ENCODE peak calls at places on chromosomes 16 and 17, in seven cellular contexts. One of them, this sample, is unnamed.
A peak's percentile ranks its signal among the peaks of the same experiment; 100 is the strongest.

GRCh38 chr17:6574689-6575595 is 18.6 kb upstream of the PITPNM3 start:
- DNase-seq in A172: no peak
- DNase-seq in T-cell: no peak
- DNase-seq in foreskin fibroblast: peak; percentile 86
- DNase-seq in NCI-H187: no peak
- DNase-seq in NCI-H460: no peak
- DNase-seq in iPS-NIHi11: peak; percentile 40
- DNase-seq in this sample: no peak

GRCh38 chr16:20084624-20085226 is 11.0 kb upstream of the GPR139 start:
- DNase-seq in A172: peak; percentile 14
- DNase-seq in T-cell: no peak
- DNase-seq in foreskin fibroblast: no peak
- DNase-seq in NCI-H187: no peak
- DNase-seq in NCI-H460: peak; percentile 2
- DNase-seq in iPS-NIHi11: no peak
- DNase-seq in this sample: no peak

GRCh38 chr16:1121601-1122000 is 25.6 kb upstream of the C1QTNF8 start:
- DNase-seq in A172: no peak
- DNase-seq in T-cell: no peak
- DNase-seq in foreskin fibroblast: no peak
- DNase-seq in NCI-H187: no peak
- DNase-seq in NCI-H460: no peak
- DNase-seq in iPS-NIHi11: no peak
- DNase-seq in this sample: no peak

GRCh38 chr17:73594025-73594424 is 50.2 kb downstream of the SDK2 start:
- DNase-seq in A172: no peak
- DNase-seq in T-cell: no peak
- DNase-seq in foreskin fibroblast: no peak
- DNase-seq in NCI-H187: no peak
- DNase-seq in NCI-H460: no peak
- DNase-seq in iPS-NIHi11: peak; percentile 59
- DNase-seq in this sample: no peak

GRCh38 chr16:27745348-27745747 is 195.4 kb downstream of the KATNIP start:
- DNase-seq in A172: peak; percentile 72
- DNase-seq in T-cell: no peak
- DNase-seq in foreskin fibroblast: no peak
- DNase-seq in NCI-H187: no peak
- DNase-seq in NCI-H460: no peak
- DNase-seq in iPS-NIHi11: no peak
- DNase-seq in this sample: no peak

GRCh38 chr17:50381920-50382319 is 8.9 kb downstream of the EME1 start:
- DNase-seq in A172: no peak
- DNase-seq in T-cell: no peak
- DNase-seq in foreskin fibroblast: no peak
- DNase-seq in NCI-H187: no peak
- DNase-seq in NCI-H460: no peak
- DNase-seq in iPS-NIHi11: no peak
- DNase-seq in this sample: no peak

GRCh38 chr17:28033972-28034714 is 8.3 kb upstream of the NLK start:
- DNase-seq in A172: peak; percentile 95
- DNase-seq in T-cell: no peak
- DNase-seq in foreskin fibroblast: peak; percentile 81
- DNase-seq in NCI-H187: no peak
- DNase-seq in NCI-H460: peak; percentile 23
- DNase-seq in iPS-NIHi11: no peak
- DNase-seq in this sample: no peak

GRCh38 chr16:52466998-52467397 is 79.9 kb downstream of the TOX3 start:
- DNase-seq in A172: no peak
- DNase-seq in T-cell: no peak
- DNase-seq in foreskin fibroblast: no peak
- DNase-seq in NCI-H187: no peak
- DNase-seq in NCI-H460: no peak
- DNase-seq in iPS-NIHi11: no peak
- DNase-seq in this sample: no peak

GRCh38 chr17:80385046-80385445 is 29.9 kb upstream of the ENDOV start:
- DNase-seq in A172: no peak
- DNase-seq in T-cell: no peak
- DNase-seq in foreskin fibroblast: no peak
- DNase-seq in NCI-H187: no peak
- DNase-seq in NCI-H460: no peak
- DNase-seq in iPS-NIHi11: no peak
- DNase-seq in this sample: peak; percentile 32

GRCh38 chr16:49593423-49594040 is 219.9 kb downstream of the C16orf78 start:
- DNase-seq in A172: no peak
- DNase-seq in T-cell: no peak
- DNase-seq in foreskin fibroblast: no peak
- DNase-seq in NCI-H187: no peak
- DNase-seq in NCI-H460: no peak
- DNase-seq in iPS-NIHi11: no peak
- DNase-seq in this sample: no peak

GRCh38 chr17:76444518-76445311 is 8.2 kb downstream of the UBE2O start:
- DNase-seq in A172: no peak
- DNase-seq in T-cell: no peak
- DNase-seq in foreskin fibroblast: no peak
- DNase-seq in NCI-H187: no peak
- DNase-seq in NCI-H460: no peak
- DNase-seq in iPS-NIHi11: no peak
- DNase-seq in this sample: no peak

GRCh38 chr17:40540448-40540847 is 24.8 kb downstream of the CCR7 start:
- DNase-seq in A172: no peak
- DNase-seq in T-cell: no peak
- DNase-seq in foreskin fibroblast: no peak
- DNase-seq in NCI-H187: no peak
- DNase-seq in NCI-H460: no peak
- DNase-seq in iPS-NIHi11: no peak
- DNase-seq in this sample: no peak

GRCh38 chr16:86568677-86569623 is 2.3 kb downstream of the FOXC2 start:
- DNase-seq in A172: no peak
- DNase-seq in T-cell: no peak
- DNase-seq in foreskin fibroblast: no peak
- DNase-seq in NCI-H187: no peak
- DNase-seq in NCI-H460: no peak
- DNase-seq in iPS-NIHi11: no peak
- DNase-seq in this sample: no peak

GRCh38 chr17:56690441-56691291 is 97.2 kb downstream of the NOG start:
- DNase-seq in A172: no peak
- DNase-seq in T-cell: no peak
- DNase-seq in foreskin fibroblast: no peak
- DNase-seq in NCI-H187: no peak
- DNase-seq in NCI-H460: no peak
- DNase-seq in iPS-NIHi11: no peak
- DNase-seq in this sample: no peak

GRCh38 chr17:74357466-74357809 is 4.2 kb downstream of the BTBD17 start:
- DNase-seq in A172: no peak
- DNase-seq in T-cell: no peak
- DNase-seq in foreskin fibroblast: no peak
- DNase-seq in NCI-H187: no peak
- DNase-seq in NCI-H460: no peak
- DNase-seq in iPS-NIHi11: no peak
- DNase-seq in this sample: no peak

GRCh38 chr17:292016-292415 is 60.6 kb downstream of the RPH3AL start:
- DNase-seq in A172: no peak
- DNase-seq in T-cell: no peak
- DNase-seq in foreskin fibroblast: no peak
- DNase-seq in NCI-H187: no peak
- DNase-seq in NCI-H460: no peak
- DNase-seq in iPS-NIHi11: no peak
- DNase-seq in this sample: no peak

GRCh38 chr17:17493249-17493985 is 2.8 kb downstream of the RASD1 start:
- DNase-seq in A172: no peak
- DNase-seq in T-cell: no peak
- DNase-seq in foreskin fibroblast: no peak
- DNase-seq in NCI-H187: no peak
- DNase-seq in NCI-H460: no peak
- DNase-seq in iPS-NIHi11: no peak
- DNase-seq in this sample: no peak

GRCh38 chr17:76772842-76773521 is 35.1 kb downstream of the MFSD11 start:
- DNase-seq in A172: peak; percentile 100
- DNase-seq in T-cell: no peak
- DNase-seq in foreskin fibroblast: peak; percentile 84
- DNase-seq in NCI-H187: no peak
- DNase-seq in NCI-H460: no peak
- DNase-seq in iPS-NIHi11: peak; percentile 19
- DNase-seq in this sample: peak; percentile 92

GRCh38 chr17:70527364-70527888 is 358.1 kb downstream of the KCNJ2 start:
- DNase-seq in A172: no peak
- DNase-seq in T-cell: no peak
- DNase-seq in foreskin fibroblast: no peak
- DNase-seq in NCI-H187: no peak
- DNase-seq in NCI-H460: no peak
- DNase-seq in iPS-NIHi11: no peak
- DNase-seq in this sample: no peak

GRCh38 chr17:66978514-66979061 is 14.1 kb downstream of the CACNG4 start:
- DNase-seq in A172: no peak
- DNase-seq in T-cell: no peak
- DNase-seq in foreskin fibroblast: no peak
- DNase-seq in NCI-H187: no peak
- DNase-seq in NCI-H460: no peak
- DNase-seq in iPS-NIHi11: no peak
- DNase-seq in this sample: no peak

GRCh38 chr17:9606453-9606852 is 30.0 kb downstream of the CFAP52 start:
- DNase-seq in A172: no peak
- DNase-seq in T-cell: no peak
- DNase-seq in foreskin fibroblast: no peak
- DNase-seq in NCI-H187: no peak
- DNase-seq in NCI-H460: no peak
- DNase-seq in iPS-NIHi11: no peak
- DNase-seq in this sample: no peak

GRCh38 chr16:84739349-84740124 is 39.7 kb downstream of the USP10 start:
- DNase-seq in A172: peak; percentile 77
- DNase-seq in T-cell: no peak
- DNase-seq in foreskin fibroblast: peak; percentile 90
- DNase-seq in NCI-H187: no peak
- DNase-seq in NCI-H460: no peak
- DNase-seq in iPS-NIHi11: no peak
- DNase-seq in this sample: no peak

GRCh38 chr16:55491691-55492090 is 12.7 kb downstream of the MMP2 start:
- DNase-seq in A172: no peak
- DNase-seq in T-cell: no peak
- DNase-seq in foreskin fibroblast: no peak
- DNase-seq in NCI-H187: no peak
- DNase-seq in NCI-H460: no peak
- DNase-seq in iPS-NIHi11: no peak
- DNase-seq in this sample: no peak

GRCh38 chr17:62587554-62587953 is 39.9 kb upstream of the MRC2 start:
- DNase-seq in A172: no peak
- DNase-seq in T-cell: no peak
- DNase-seq in foreskin fibroblast: peak; percentile 70
- DNase-seq in NCI-H187: no peak
- DNase-seq in NCI-H460: no peak
- DNase-seq in iPS-NIHi11: no peak
- DNase-seq in this sample: no peak

GRCh38 chr17:29687601-29688000 is 64.9 kb upstream of the CORO6 start:
- DNase-seq in A172: no peak
- DNase-seq in T-cell: no peak
- DNase-seq in foreskin fibroblast: no peak
- DNase-seq in NCI-H187: no peak
- DNase-seq in NCI-H460: no peak
- DNase-seq in iPS-NIHi11: no peak
- DNase-seq in this sample: no peak

This sample was measured in D341Med.